ENCODE peak calls at places on chromosomes 5 and 9, in ten cellular contexts. One of them, this sample, is unnamed.

GRCh38 chr9:96256800-96257199 is 45.2 kb downstream of the HSD17B3 start:
- DNase-seq in PC-9: peak
- DNase-seq in left ventricle myocardium inferior: no peak
- DNase-seq in breast epithelium: no peak
- DNase-seq in ascending aorta: no peak
- DNase-seq in GM12865: no peak
- DNase-seq in right atrium auricular region: no peak
- DNase-seq in IMR-90: peak
- DNase-seq in spleen: no peak
- DNase-seq in heart right ventricle: no peak
- DNase-seq in this sample: no peak

GRCh38 chr9:111828193-111828592 is 33.5 kb upstream of the SHOC1 start:
- DNase-seq in PC-9: no peak
- DNase-seq in GM12865: peak
- DNase-seq in left ventricle myocardium inferior: no peak
- DNase-seq in right atrium auricular region: no peak
- DNase-seq in IMR-90: no peak
- DNase-seq in breast epithelium: no peak
- DNase-seq in heart right ventricle: no peak
- DNase-seq in ascending aorta: no peak
- DNase-seq in spleen: no peak
- DNase-seq in this sample: peak

GRCh38 chr9:78678901-78679300 is 382.0 kb downstream of the PSAT1 start:
- DNase-seq in left ventricle myocardium inferior: no peak
- DNase-seq in IMR-90: no peak
- DNase-seq in right atrium auricular region: no peak
- DNase-seq in spleen: no peak
- DNase-seq in heart right ventricle: no peak
- DNase-seq in GM12865: no peak
- DNase-seq in PC-9: no peak
- DNase-seq in breast epithelium: no peak
- DNase-seq in ascending aorta: no peak
- DNase-seq in this sample: no peak

GRCh38 chr5:14186132-14186830 is 43.1 kb downstream of the TRIO start:
- DNase-seq in right atrium auricular region: no peak
- DNase-seq in heart right ventricle: no peak
- DNase-seq in ascending aorta: no peak
- DNase-seq in PC-9: peak
- DNase-seq in IMR-90: peak
- DNase-seq in breast epithelium: no peak
- DNase-seq in spleen: no peak
- DNase-seq in GM12865: no peak
- DNase-seq in left ventricle myocardium inferior: no peak
- DNase-seq in this sample: no peak

GRCh38 chr5:169080352-169080938 is 220.5 kb downstream of the SLIT3 start:
- DNase-seq in GM12865: no peak
- DNase-seq in spleen: no peak
- DNase-seq in right atrium auricular region: no peak
- DNase-seq in heart right ventricle: no peak
- DNase-seq in PC-9: no peak
- DNase-seq in breast epithelium: no peak
- DNase-seq in left ventricle myocardium inferior: no peak
- DNase-seq in ascending aorta: no peak
- DNase-seq in IMR-90: no peak
- DNase-seq in this sample: no peak

GRCh38 chr5:106368021-106368420 is 1302.7 kb downstream of the EFNA5 start:
- DNase-seq in IMR-90: no peak
- DNase-seq in left ventricle myocardium inferior: no peak
- DNase-seq in heart right ventricle: no peak
- DNase-seq in breast epithelium: no peak
- DNase-seq in spleen: no peak
- DNase-seq in right atrium auricular region: no peak
- DNase-seq in ascending aorta: no peak
- DNase-seq in PC-9: no peak
- DNase-seq in GM12865: no peak
- DNase-seq in this sample: no peak

GRCh38 chr9:109302606-109303005 is 18.3 kb downstream of the EPB41L4B start:
- DNase-seq in spleen: no peak
- DNase-seq in right atrium auricular region: no peak
- DNase-seq in PC-9: no peak
- DNase-seq in GM12865: no peak
- DNase-seq in ascending aorta: no peak
- DNase-seq in IMR-90: no peak
- DNase-seq in heart right ventricle: no peak
- DNase-seq in breast epithelium: no peak
- DNase-seq in left ventricle myocardium inferior: no peak
- DNase-seq in this sample: no peak

GRCh38 chr5:40853632-40854192 is 12.5 kb downstream of the CARD6 start:
- DNase-seq in GM12865: no peak
- DNase-seq in breast epithelium: no peak
- DNase-seq in IMR-90: no peak
- DNase-seq in right atrium auricular region: no peak
- DNase-seq in heart right ventricle: no peak
- DNase-seq in PC-9: peak
- DNase-seq in spleen: no peak
- DNase-seq in ascending aorta: no peak
- DNase-seq in left ventricle myocardium inferior: no peak
- DNase-seq in this sample: no peak

GRCh38 chr5:149406203-149406978 is 27.3 kb upstream of the IL17B start:
- DNase-seq in PC-9: no peak
- DNase-seq in IMR-90: peak
- DNase-seq in breast epithelium: peak
- DNase-seq in left ventricle myocardium inferior: peak
- DNase-seq in heart right ventricle: peak
- DNase-seq in GM12865: no peak
- DNase-seq in right atrium auricular region: no peak
- DNase-seq in spleen: no peak
- DNase-seq in ascending aorta: peak
- DNase-seq in this sample: peak

GRCh38 chr5:149406979-149407306 is 27.9 kb upstream of the IL17B start:
- DNase-seq in right atrium auricular region: no peak
- DNase-seq in left ventricle myocardium inferior: no peak
- DNase-seq in GM12865: no peak
- DNase-seq in breast epithelium: no peak
- DNase-seq in IMR-90: no peak
- DNase-seq in heart right ventricle: no peak
- DNase-seq in ascending aorta: no peak
- DNase-seq in PC-9: no peak
- DNase-seq in spleen: no peak
- DNase-seq in this sample: no peak

GRCh38 chr5:149405550-149406202 is 26.6 kb upstream of the IL17B start:
- DNase-seq in PC-9: no peak
- DNase-seq in IMR-90: no peak
- DNase-seq in breast epithelium: peak
- DNase-seq in spleen: no peak
- DNase-seq in right atrium auricular region: no peak
- DNase-seq in GM12865: no peak
- DNase-seq in heart right ventricle: no peak
- DNase-seq in ascending aorta: peak
- DNase-seq in left ventricle myocardium inferior: no peak
- DNase-seq in this sample: no peak

GRCh38 chr5:149403923-149404745 is 25.0 kb upstream of the IL17B start:
- DNase-seq in spleen: no peak
- DNase-seq in GM12865: no peak
- DNase-seq in left ventricle myocardium inferior: no peak
- DNase-seq in IMR-90: peak
- DNase-seq in breast epithelium: no peak
- DNase-seq in ascending aorta: peak
- DNase-seq in right atrium auricular region: no peak
- DNase-seq in PC-9: no peak
- DNase-seq in heart right ventricle: no peak
- DNase-seq in this sample: no peak

DNA sequence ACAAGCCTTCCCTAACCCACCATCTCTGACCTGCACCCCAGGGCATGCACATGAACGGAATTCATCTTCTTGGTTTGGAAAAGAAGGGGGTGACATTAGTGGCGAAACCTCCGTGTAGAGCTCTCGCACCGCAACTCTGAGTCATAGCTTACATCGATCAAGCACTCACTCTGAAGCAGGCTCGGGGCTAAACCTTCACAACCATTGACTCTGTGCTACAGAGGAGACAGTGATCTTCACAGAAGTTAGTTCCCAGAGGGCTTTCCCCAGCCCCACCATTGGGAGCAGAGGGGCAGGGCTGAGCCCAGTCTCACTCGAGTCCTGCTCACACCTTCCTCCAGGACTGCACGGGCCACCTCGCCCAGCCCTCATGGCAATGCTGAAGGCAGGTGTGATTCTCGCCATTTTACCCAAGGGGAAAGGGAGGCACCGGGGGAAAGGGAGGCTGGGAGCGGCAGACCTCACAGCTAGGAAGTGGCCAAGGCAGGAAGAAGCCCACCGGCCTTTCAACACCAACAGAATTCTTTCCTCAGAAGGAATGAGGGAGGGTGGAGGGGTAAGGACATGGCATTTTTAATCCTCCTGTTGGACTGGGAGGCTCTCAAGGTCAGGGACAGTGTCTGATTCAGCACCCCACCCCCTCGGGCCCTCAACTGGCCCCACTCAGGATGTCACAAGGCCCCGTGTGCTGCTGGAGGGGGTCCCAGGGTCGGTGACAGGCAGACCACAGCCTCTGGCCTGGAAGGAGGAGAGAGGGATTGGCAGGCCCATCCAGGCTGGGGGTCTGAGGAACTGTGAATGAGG is 25.9 kb upstream of the IL17B start:
- DNase-seq in ascending aorta: peak
- DNase-seq in heart right ventricle: no peak
- DNase-seq in right atrium auricular region: no peak
- DNase-seq in IMR-90: peak
- DNase-seq in breast epithelium: no peak
- DNase-seq in spleen: no peak
- DNase-seq in GM12865: no peak
- DNase-seq in PC-9: peak
- DNase-seq in left ventricle myocardium inferior: no peak
- DNase-seq in this sample: no peak
- H3K4me3 ChIP-seq in ascending aorta: no peak
- H3K4me3 ChIP-seq in heart right ventricle: no peak
- H3K4me3 ChIP-seq in right atrium auricular region: no peak
- H3K4me3 ChIP-seq in IMR-90: peak
- H3K4me3 ChIP-seq in breast epithelium: no peak
- H3K4me3 ChIP-seq in spleen: no peak
- H3K4me3 ChIP-seq in GM12865: no peak
- H3K4me3 ChIP-seq in PC-9: no peak
- H3K4me3 ChIP-seq in left ventricle myocardium inferior: no peak
- H3K4me3 ChIP-seq in this sample: no peak

DNA sequence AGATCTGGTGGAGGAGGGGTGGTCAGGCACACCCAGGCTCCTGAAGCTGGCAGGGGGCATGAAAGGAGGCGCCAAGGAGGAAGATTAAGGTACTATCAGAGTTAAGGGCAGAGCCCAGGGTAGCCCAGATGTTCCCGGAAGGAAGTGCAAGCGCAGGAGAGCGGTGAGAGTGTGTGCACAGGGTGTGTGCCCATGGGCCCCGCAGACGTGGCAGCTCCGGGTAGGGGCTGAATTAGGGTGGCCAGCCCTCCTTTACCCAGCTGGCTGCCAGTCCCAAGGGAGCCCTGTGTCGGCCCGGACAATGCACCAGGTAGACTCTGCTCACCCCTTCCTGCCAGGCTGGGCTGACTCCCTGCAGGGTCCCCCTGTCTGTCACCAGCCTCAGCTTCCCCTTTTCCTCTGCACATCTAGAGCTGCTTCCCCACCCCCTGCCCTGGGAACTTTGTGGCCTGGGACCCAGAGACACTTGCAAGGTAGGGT is at the start of gene SMIM33:
- DNase-seq in spleen: peak
- DNase-seq in ascending aorta: no peak
- DNase-seq in left ventricle myocardium inferior: no peak
- DNase-seq in heart right ventricle: no peak
- DNase-seq in PC-9: no peak
- DNase-seq in IMR-90: no peak
- DNase-seq in GM12865: no peak
- DNase-seq in breast epithelium: no peak
- DNase-seq in right atrium auricular region: no peak
- DNase-seq in this sample: no peak
- H3K4me3 ChIP-seq in spleen: peak
- H3K4me3 ChIP-seq in ascending aorta: no peak
- H3K4me3 ChIP-seq in left ventricle myocardium inferior: no peak
- H3K4me3 ChIP-seq in heart right ventricle: no peak
- H3K4me3 ChIP-seq in PC-9: no peak
- H3K4me3 ChIP-seq in IMR-90: no peak
- H3K4me3 ChIP-seq in GM12865: no peak
- H3K4me3 ChIP-seq in breast epithelium: no peak
- H3K4me3 ChIP-seq in right atrium auricular region: no peak
- H3K4me3 ChIP-seq in this sample: no peak

GRCh38 chr9:70262384-70262783 is 3.6 kb downstream of the SMC5 start:
- DNase-seq in ascending aorta: no peak
- DNase-seq in left ventricle myocardium inferior: no peak
- DNase-seq in PC-9: no peak
- DNase-seq in spleen: no peak
- DNase-seq in IMR-90: no peak
- DNase-seq in breast epithelium: no peak
- DNase-seq in right atrium auricular region: no peak
- DNase-seq in GM12865: peak
- DNase-seq in heart right ventricle: no peak
- DNase-seq in this sample: no peak
- H3K4me3 ChIP-seq in ascending aorta: no peak
- H3K4me3 ChIP-seq in left ventricle myocardium inferior: no peak
- H3K4me3 ChIP-seq in PC-9: no peak
- H3K4me3 ChIP-seq in spleen: no peak
- H3K4me3 ChIP-seq in IMR-90: no peak
- H3K4me3 ChIP-seq in breast epithelium: no peak
- H3K4me3 ChIP-seq in right atrium auricular region: no peak
- H3K4me3 ChIP-seq in GM12865: peak
- H3K4me3 ChIP-seq in heart right ventricle: no peak
- H3K4me3 ChIP-seq in this sample: no peak

GRCh38 chr9:113572076-113572861 is 108.7 kb downstream of the RGS3 start:
- DNase-seq in PC-9: no peak
- DNase-seq in breast epithelium: no peak
- DNase-seq in left ventricle myocardium inferior: peak
- DNase-seq in spleen: peak
- DNase-seq in ascending aorta: peak
- DNase-seq in right atrium auricular region: no peak
- DNase-seq in GM12865: no peak
- DNase-seq in IMR-90: no peak
- DNase-seq in heart right ventricle: no peak
- DNase-seq in this sample: peak

GRCh38 chr9:113577525-113578261 is 114.2 kb downstream of the RGS3 start:
- DNase-seq in right atrium auricular region: no peak
- DNase-seq in breast epithelium: no peak
- DNase-seq in left ventricle myocardium inferior: peak
- DNase-seq in IMR-90: peak
- DNase-seq in PC-9: peak
- DNase-seq in heart right ventricle: no peak
- DNase-seq in spleen: peak
- DNase-seq in ascending aorta: no peak
- DNase-seq in GM12865: no peak
- DNase-seq in this sample: peak

GRCh38 chr9:113573303-113573958 is 109.9 kb downstream of the RGS3 start:
- DNase-seq in GM12865: no peak
- DNase-seq in breast epithelium: no peak
- DNase-seq in left ventricle myocardium inferior: peak
- DNase-seq in PC-9: no peak
- DNase-seq in heart right ventricle: no peak
- DNase-seq in ascending aorta: peak
- DNase-seq in spleen: peak
- DNase-seq in right atrium auricular region: no peak
- DNase-seq in IMR-90: no peak
- DNase-seq in this sample: no peak

GRCh38 chr9:113573959-113574352 is 110.4 kb downstream of the RGS3 start:
- DNase-seq in PC-9: no peak
- DNase-seq in IMR-90: no peak
- DNase-seq in spleen: no peak
- DNase-seq in right atrium auricular region: no peak
- DNase-seq in left ventricle myocardium inferior: no peak
- DNase-seq in heart right ventricle: no peak
- DNase-seq in breast epithelium: no peak
- DNase-seq in GM12865: no peak
- DNase-seq in ascending aorta: no peak
- DNase-seq in this sample: no peak

DNA sequence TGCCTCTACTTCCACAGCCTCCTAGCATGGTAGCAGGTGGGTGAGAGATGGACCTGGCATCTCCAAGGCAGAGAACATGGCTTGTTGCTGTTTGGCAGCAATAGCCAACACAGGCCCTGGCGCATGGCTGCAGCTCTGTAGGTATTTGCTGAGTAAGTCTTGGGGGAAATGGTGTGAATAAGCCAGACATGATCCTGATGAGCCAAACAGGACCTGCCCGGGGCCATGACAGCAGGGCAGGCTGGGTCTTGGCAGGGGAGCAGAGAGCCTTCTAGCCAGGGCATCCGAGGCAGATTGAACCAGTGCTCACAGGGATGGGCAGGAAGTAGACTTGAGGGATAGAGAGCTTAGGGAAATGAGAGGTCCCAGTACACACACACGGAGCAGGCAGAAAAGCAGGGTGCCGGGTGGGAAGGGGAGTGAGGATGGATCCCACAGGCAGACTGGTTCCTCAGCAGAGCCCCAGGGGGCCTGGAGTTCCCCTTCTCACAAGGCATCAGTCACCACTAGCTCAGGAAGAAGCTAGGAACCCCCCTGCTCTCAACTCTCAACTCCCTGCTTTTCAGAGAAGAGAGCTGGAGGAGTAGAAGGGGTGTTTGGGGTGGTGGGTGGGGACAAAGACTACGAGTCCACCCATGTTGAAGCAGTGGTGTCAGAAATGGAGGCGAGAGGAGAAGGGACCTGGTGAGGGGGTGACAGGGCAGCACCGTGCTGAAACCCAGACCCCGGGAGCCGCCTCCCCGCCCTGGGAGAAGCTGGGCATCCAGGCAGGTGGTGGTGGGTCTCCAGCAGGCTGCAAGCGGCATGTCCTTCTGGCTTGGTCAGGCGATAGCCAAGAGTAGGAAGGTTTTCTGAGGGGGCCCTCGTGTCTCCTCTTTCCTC is 111.1 kb downstream of the RGS3 start:
- DNase-seq in heart right ventricle: no peak
- DNase-seq in GM12865: peak
- DNase-seq in breast epithelium: peak
- DNase-seq in left ventricle myocardium inferior: peak
- DNase-seq in IMR-90: no peak
- DNase-seq in PC-9: no peak
- DNase-seq in right atrium auricular region: no peak
- DNase-seq in ascending aorta: peak
- DNase-seq in spleen: peak
- DNase-seq in this sample: peak
- H3K4me3 ChIP-seq in heart right ventricle: no peak
- H3K4me3 ChIP-seq in GM12865: no peak
- H3K4me3 ChIP-seq in breast epithelium: no peak
- H3K4me3 ChIP-seq in left ventricle myocardium inferior: no peak
- H3K4me3 ChIP-seq in IMR-90: no peak
- H3K4me3 ChIP-seq in PC-9: no peak
- H3K4me3 ChIP-seq in right atrium auricular region: no peak
- H3K4me3 ChIP-seq in ascending aorta: no peak
- H3K4me3 ChIP-seq in spleen: no peak
- H3K4me3 ChIP-seq in this sample: no peak

This sample was measured in body of pancreas.